ENCODE peak calls at places on chromosomes 5 and 9, in eight cellular contexts. P is hepatocyte, X is A549, Y is cardiac muscle cell, C is colonic mucosa, U is cardiac fibroblast, L is esophagus squamous epithelium, M is GM23248. I is an unnamed sample.

GRCh38 chr9:72753261-72753893 is 199.5 kb downstream of the ALDH1A1 start:
- DNase-seq in P (peak; percentile 23), X (peak; percentile 56), Y (peak; percentile 32), C (no peak), U (peak; percentile 39), L (no peak), M (peak; percentile 47), I (no peak)

GRCh38 chr9:76433851-76434250 is 25.1 kb upstream of the GCNT1 start:
- DNase-seq in P (no peak), X (no peak), Y (no peak), C (no peak), U (peak; percentile 20), L (no peak), M (peak; percentile 76), I (peak; percentile 46)

GRCh38 chr9:123642291-123643278 is 286.6 kb downstream of the CRB2 start:
- DNase-seq in P (peak; percentile 73), X (no peak), Y (peak; percentile 64), C (peak; percentile 76), U (peak; percentile 61), L (no peak), M (no peak), I (peak; percentile 30)

GRCh38 chr9:38205279-38205678 is 136.3 kb upstream of the SHB start:
- DNase-seq in P (no peak), X (no peak), Y (no peak), C (no peak), U (no peak), L (no peak), M (no peak), I (no peak)

GRCh38 chr5:139910901-139911300 is 115.3 kb downstream of the PSD2 start:
- DNase-seq in P (no peak), X (no peak), Y (no peak), C (no peak), U (no peak), L (no peak), M (no peak), I (no peak)

GRCh38 chr9:85212887-85213286 is 528.9 kb downstream of the AGTPBP1 start:
- DNase-seq in P (no peak), X (no peak), Y (peak; percentile 63), C (no peak), U (peak; percentile 65), L (no peak), M (peak; percentile 87), I (peak; percentile 48)

GRCh38 chr5:141716468-141716867 is 34.4 kb upstream of the ARAP3 start:
- DNase-seq in P (no peak), X (no peak), Y (no peak), C (no peak), U (no peak), L (no peak), M (no peak), I (no peak)

GRCh38 chr9:130262061-130262745 is 3.4 kb upstream of the HMCN2 start:
- DNase-seq in P (no peak), X (no peak), Y (no peak), C (no peak), U (no peak), L (no peak), M (no peak), I (no peak)

GRCh38 chr5:178230879-178231735 is 1.5 kb downstream of the PHYKPL start:
- DNase-seq in P (peak; percentile 31), X (no peak), Y (peak; percentile 48), C (no peak), U (peak; percentile 51), L (no peak), M (peak; percentile 71), I (peak; percentile 31)

GRCh38 chr9:112945620-112946208 is 55.0 kb upstream of the SLC46A2 start:
- DNase-seq in P (no peak), X (peak; percentile 16), Y (no peak), C (peak; percentile 17), U (no peak), L (no peak), M (no peak), I (no peak)

GRCh38 chr9:129584136-129584535 is 36.8 kb downstream of the C9orf50 start:
- DNase-seq in P (peak; percentile 80), X (peak; percentile 86), Y (peak; percentile 91), C (peak; percentile 79), U (peak; percentile 91), L (no peak), M (peak; percentile 85), I (peak; percentile 64)

GRCh38 chr5:17178316-17178715 is 39.1 kb upstream of the BASP1 start:
- DNase-seq in P (no peak), X (no peak), Y (no peak), C (no peak), U (no peak), L (no peak), M (no peak), I (no peak)

GRCh38 chr9:22274477-22274876 is 172.1 kb upstream of the DMRTA1 start:
- DNase-seq in P (no peak), X (no peak), Y (no peak), C (no peak), U (no peak), L (no peak), M (no peak), I (no peak)

GRCh38 chr5:174312270-174312617 is 266.7 kb downstream of the NSG2 start:
- DNase-seq in P (no peak), X (no peak), Y (no peak), C (no peak), U (no peak), L (no peak), M (no peak), I (no peak)

GRCh38 chr9:83572524-83572923 is 34.3 kb upstream of the FRMD3 start:
- DNase-seq in P (peak; percentile 28), X (no peak), Y (peak; percentile 93), C (no peak), U (peak; percentile 75), L (no peak), M (no peak), I (peak; percentile 77)

DNA sequence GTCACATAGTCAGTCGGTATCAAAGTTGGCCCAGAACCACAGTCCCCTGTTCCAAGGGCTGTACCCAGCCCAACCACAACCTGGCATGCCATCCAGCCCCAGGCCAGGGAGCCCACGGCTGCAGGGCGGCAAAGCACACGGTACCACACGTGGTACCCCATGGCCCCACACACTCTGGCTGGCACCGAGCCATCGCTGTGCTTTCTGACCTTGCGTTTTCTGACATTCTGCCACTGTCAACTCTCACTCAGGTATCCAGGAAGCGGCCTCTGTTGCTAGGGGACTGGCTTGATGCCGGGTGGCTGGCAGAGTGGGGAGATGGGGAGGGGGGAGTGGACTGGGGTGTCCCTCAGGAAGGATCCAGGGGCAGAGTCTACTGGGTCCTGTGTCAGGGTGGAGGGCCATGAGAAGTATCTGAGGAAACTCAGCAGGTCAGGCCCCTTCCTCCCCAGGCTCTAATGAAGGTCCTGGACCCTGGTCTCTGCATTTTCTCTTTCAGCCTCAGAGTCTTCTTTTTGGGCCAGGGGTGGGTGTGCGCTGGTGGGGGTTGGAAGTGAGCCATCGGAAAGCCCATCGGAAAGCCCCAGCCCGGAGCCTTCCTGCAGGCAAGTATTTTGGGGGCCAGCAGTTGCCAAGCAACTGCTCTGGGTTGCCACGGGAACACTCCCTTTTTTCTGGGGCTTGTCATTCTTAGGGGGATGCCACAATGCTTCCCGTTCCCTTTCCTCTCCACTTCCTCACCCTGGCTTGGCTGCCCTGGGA is 21.0 kb upstream of the RALGDS start:
- DNase-seq in P (no peak), X (no peak), Y (no peak), C (no peak), U (no peak), L (no peak), M (no peak), I (no peak)
- H3K4me3 ChIP-seq in P (no peak overlapping the region), X (no peak overlapping the region), Y (no peak overlapping the region), C (no peak overlapping the region), U (no peak overlapping the region), L (no peak overlapping the region), M (no peak overlapping the region), I (no peak overlapping the region)

GRCh38 chr5:58891072-58891970 is 308.4 kb downstream of the RAB3C start:
- DNase-seq in P (peak; percentile 68), X (peak; percentile 100), Y (peak; percentile 90), C (peak; percentile 69), U (peak; percentile 84), L (no peak), M (peak; percentile 87), I (peak; percentile 99)
- H3K4me3 ChIP-seq in P (no peak overlapping the region), X (peak overlapping the region; percentile 28), Y (no peak overlapping the region), C (no peak overlapping the region), U (peak overlapping the region; percentile 49), L (no peak overlapping the region), M (peak overlapping the region; percentile 72), I (peak overlapping the region; percentile 34)

DNA sequence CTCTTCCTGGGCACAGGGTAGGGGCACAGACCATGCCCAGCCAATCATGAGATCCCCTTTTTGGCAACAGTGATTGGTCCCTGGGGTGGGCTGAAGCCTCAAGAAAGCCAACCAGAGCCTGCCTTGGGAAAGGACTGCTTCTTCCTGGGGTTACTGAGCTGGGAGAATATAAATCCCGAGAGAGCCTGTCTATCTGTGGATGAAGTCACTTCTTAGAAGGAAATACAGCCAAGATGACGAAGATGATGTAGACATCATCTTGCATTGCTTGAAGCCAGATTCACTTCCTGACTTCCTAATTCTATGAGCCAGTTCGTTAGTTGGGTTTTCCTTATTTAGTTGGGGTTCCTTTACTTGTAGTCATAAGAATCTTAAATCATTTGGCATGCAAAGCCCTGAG is 50.1 kb upstream of the PWWP2A start:
- DNase-seq in P (no peak), X (no peak), Y (peak; percentile 91), C (no peak), U (peak; percentile 94), L (no peak), M (peak; percentile 96), I (peak; percentile 86)
- H3K4me3 ChIP-seq in P (no peak overlapping the region), X (no peak overlapping the region), Y (no peak overlapping the region), C (no peak overlapping the region), U (peak overlapping the region; percentile 30), L (no peak overlapping the region), M (peak overlapping the region; percentile 38), I (no peak overlapping the region)

GRCh38 chr5:132827943-132828673 is 2.3 kb downstream of the SHROOM1 start:
- DNase-seq in P (no peak), X (no peak), Y (no peak), C (no peak), U (no peak), L (no peak), M (no peak), I (no peak)

GRCh38 chr5:132830436-132831094 is at the start of gene SHROOM1:
- DNase-seq in P (peak; percentile 88), X (peak; percentile 65), Y (peak; percentile 66), C (peak; percentile 78), U (peak; percentile 55), L (no peak), M (peak; percentile 85), I (no peak)

GRCh38 chr5:132831095-132831860 is 831 bp upstream of the SHROOM1 start:
- DNase-seq in P (no peak), X (no peak), Y (no peak), C (peak; percentile 71), U (no peak), L (no peak), M (no peak), I (no peak)

GRCh38 chr5:132829742-132830435 is 558 bp downstream of the SHROOM1 start:
- DNase-seq in P (peak; percentile 92), X (peak; percentile 75), Y (peak; percentile 75), C (peak; percentile 84), U (peak; percentile 68), L (no peak), M (peak; percentile 90), I (no peak)

DNA sequence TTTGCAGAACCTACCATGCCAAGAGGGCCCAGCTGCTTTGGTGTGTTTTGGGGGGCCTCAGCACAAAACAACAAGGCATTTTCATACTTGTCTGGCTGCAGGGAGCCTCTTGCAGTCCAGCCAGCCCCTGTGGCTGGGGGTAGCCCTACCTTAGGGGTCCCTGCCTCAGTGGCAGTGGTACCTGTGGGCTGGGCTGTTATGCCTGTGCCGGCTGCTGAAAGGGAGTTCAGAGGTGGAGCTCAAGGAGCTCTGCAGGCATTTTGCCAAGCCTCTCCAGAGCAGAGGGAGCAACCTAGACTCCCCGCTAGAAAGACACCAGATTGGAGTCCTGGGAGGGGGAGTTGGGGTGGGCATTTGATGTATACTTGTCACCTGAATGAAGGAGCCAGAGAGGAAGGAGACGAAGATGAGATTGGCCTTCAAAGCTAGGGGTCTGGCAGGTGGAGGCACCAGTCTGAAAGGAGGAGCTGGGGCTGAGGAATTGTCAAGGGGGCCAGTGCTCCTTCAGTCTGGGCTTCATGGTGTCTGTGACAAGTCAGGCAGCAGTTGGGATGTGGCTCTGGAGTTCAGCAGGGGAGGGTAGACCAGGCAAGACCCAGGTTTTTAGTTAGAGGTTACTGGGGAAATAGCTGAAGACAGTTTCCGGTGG is 1.5 kb downstream of the SHROOM1 start:
- DNase-seq in P (no peak), X (no peak), Y (no peak), C (peak; percentile 45), U (no peak), L (no peak), M (no peak), I (no peak)
- H3K4me3 ChIP-seq in P (no peak overlapping the region), X (peak overlapping the region; percentile 59), Y (no peak overlapping the region), C (peak overlapping the region; percentile 85), U (peak overlapping the region; percentile 69), L (no peak overlapping the region), M (peak overlapping the region; percentile 76), I (no peak overlapping the region)

I was measured in skeletal muscle cell.